ENCODE peak calls at places on chromosomes 16 and 17, in six cellular contexts. R is CD8-positive, alpha-beta T cell; P is uterus; S is thyroid gland; X is Karpas-422; D is GM23338. I is an unnamed sample. For H3K4me1 and H3K36me3, the result is how much of the 10 kb centered on the place peaks cover.

GRCh38 chr17:57040571-57040970 is 44.5 kb upstream of the AKAP1 start:
- DNase-seq in X (peak), D (no peak), S (no peak), R (no peak), P (no peak), I (no peak)

GRCh38 chr16:11151156-11151904 is 104.7 kb downstream of the SOCS1 start:
- DNase-seq in R (no peak), X (no peak), D (no peak), P (no peak), S (no peak), I (no peak)

GRCh38 chr17:16261049-16261448 is 44.0 kb downstream of the PIGL start:
- DNase-seq in S (no peak), R (no peak), D (no peak), X (no peak), P (no peak), I (no peak)

GRCh38 chr16:74186589-74186988 is 110.0 kb upstream of the PSMD7 start:
- DNase-seq in P (no peak), X (no peak), R (no peak), S (no peak), D (no peak), I (no peak)

GRCh38 chr17:43383372-43383771 is 15.4 kb upstream of the ARL4D start:
- DNase-seq in R (no peak), S (no peak), P (no peak), X (no peak), D (no peak), I (no peak)

GRCh38 chr17:67365762-67366192 is 600 bp downstream of the PSMD12 start:
- DNase-seq in D (no peak), S (no peak), X (peak), P (no peak), R (no peak), I (peak)

GRCh38 chr17:43994272-43995149 is 9.9 kb upstream of the NAGS start:
- DNase-seq in S (peak), R (peak), D (peak), P (peak), X (peak), I (peak)

GRCh38 chr16:85611455-85612190 is 1.5 kb upstream of the GSE1 start:
- DNase-seq in P (peak), X (no peak), S (peak), D (peak), R (peak), I (peak)

GRCh38 chr17:57913576-57914273 is 41.5 kb downstream of the CUEDC1 start:
- DNase-seq in R (no peak), D (no peak), X (no peak), P (no peak), S (no peak), I (no peak)

GRCh38 chr17:13544292-13544691 is 57.4 kb downstream of the HS3ST3A1 start:
- DNase-seq in S (no peak), P (peak), X (no peak), R (no peak), D (no peak), I (peak)

GRCh38 chr17:18933102-18934058 is 18.6 kb upstream of the SLC5A10 start:
- DNase-seq in D (no peak), R (no peak), X (peak), P (no peak), S (peak), I (no peak)

GRCh38 chr17:78607061-78607460 is 29.9 kb upstream of the DNAH17 start:
- DNase-seq in X (no peak), R (no peak), P (no peak), D (no peak), S (no peak), I (no peak)

GRCh38 chr17:43720311-43721060 is 38.1 kb downstream of the SOST start:
- DNase-seq in R (peak), P (peak), X (peak), S (peak), D (peak), I (peak)

GRCh38 chr16:64864232-64864803 is 257.5 kb downstream of the CDH11 start:
- DNase-seq in X (no peak), S (no peak), D (no peak), P (no peak), R (no peak), I (peak)

GRCh38 chr17:29146369-29146972 is 33.7 kb downstream of the MYO18A start:
- DNase-seq in D (no peak), X (peak), S (no peak), P (no peak), R (no peak), I (no peak)
- H3K4me1 ChIP-seq in D (under half), X (under half), S (under half), P (under half), R (under half), I (under half)

DNA sequence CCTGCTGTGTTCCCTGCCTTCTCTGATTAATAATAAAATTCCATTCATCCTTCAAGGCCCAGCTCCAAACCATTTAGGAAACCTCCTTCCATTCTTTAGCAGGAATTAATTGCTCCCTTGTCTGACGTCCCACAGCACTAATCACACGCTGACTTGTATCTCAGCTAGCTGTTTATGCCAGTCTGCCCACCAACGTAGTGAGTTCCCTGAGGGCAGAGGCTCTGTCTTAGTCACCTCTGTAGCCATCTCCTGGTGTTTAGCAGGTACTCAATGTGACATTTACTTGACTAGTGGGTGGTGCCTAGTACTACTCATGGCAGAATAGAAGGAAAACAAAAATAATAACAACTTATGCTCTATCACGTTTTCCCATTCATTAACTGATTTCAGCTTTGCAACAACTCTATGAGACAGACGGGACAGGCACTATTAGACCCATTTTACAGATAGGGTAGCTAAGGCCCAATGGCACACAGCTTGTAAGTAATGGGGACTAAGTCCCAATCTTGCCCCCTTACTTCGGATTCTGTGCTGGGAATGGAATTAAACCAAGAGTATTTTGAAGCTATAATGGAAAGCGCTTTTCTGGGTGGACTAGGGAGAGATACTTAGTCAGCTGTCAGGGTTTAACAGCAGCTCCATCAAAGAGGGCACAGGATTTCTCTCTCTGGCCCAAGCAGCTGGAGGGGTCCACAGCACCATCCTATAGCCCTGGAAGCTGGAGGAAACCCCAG is 931 bp upstream of the WIPF2 start:
- DNase-seq in R (no peak), S (no peak), P (no peak), D (no peak), X (no peak), I (peak)
- H3K4me3 ChIP-seq in R (peak), S (no peak), P (no peak), D (peak), X (peak), I (no peak)

GRCh38 chr16:88892065-88892464 is 25.6 kb upstream of the PABPN1L start:
- DNase-seq in D (no peak), P (no peak), R (no peak), S (no peak), X (no peak), I (no peak)
- H3K36me3 ChIP-seq in D (under half), P (under half), R (under half), S (under half), X (under half), I (under half)

DNA sequence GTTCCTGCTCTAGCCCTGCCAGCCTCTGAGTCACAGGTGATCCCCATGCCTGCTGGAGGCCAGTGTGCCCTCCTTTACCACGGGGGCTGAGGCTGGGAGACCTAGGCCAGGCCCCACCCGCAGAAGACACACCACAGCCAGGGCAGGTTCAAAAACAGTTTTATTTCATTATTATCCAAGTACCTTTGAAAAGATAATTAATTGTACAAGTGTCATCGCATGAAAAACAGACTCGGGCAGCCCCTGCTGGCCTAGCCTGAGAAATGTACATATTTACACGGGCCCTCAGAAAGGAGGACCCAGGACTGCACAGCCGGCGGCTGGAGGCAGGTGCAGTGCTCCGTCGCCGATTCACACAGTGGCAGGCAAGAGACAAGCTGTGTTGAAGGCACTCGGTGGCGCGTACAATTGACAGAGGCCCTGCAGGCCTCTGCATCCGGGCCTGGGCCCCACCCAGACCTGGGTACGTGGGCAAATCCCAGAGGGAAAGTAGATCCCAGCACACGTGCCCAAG is 4.4 kb downstream of the PDIA2 start:
- DNase-seq in S (no peak), D (no peak), P (no peak), R (no peak), X (peak), I (no peak)
- H3K4me1 ChIP-seq in S (under half), D (under half), P (under half), R (under half), X (under half), I (under half)

DNA sequence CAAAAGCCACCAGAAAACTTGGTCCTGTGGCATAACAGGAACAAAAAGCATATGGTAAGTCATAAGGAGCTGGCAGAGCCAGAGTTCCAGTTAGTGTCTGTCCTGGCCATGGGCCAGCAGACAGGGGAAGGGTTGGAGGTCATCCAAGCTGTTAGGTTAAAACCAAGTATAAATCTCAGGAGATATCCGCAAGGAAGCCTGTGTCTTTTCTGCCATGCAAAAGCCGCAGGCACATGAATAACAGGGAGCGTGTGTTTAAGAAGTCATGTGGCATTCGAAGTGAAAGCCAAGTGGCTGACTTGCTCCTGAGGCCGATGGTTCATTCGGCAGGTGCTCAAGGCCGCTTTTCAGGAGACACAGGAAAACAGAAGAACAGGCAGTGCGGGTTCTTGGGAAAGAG is 20.4 kb upstream of the PRKAR1A start:
- DNase-seq in R (no peak), X (no peak), D (no peak), P (peak), S (peak), I (no peak)
- H3K4me3 ChIP-seq in R (no peak), X (peak), D (no peak), P (no peak), S (no peak), I (no peak)

GRCh38 chr16:28106467-28106866 is 43.0 kb upstream of the GSG1L start:
- DNase-seq in P (no peak), D (no peak), R (no peak), X (no peak), S (no peak), I (no peak)

GRCh38 chr16:28103516-28104170 is 40.1 kb upstream of the GSG1L start:
- DNase-seq in D (no peak), S (no peak), R (no peak), X (no peak), P (no peak), I (no peak)

GRCh38 chr16:28104404-28104803 is 40.9 kb upstream of the GSG1L start:
- DNase-seq in P (no peak), R (no peak), X (no peak), S (no peak), D (no peak), I (no peak)

GRCh38 chr16:28105954-28106353 is 42.4 kb upstream of the GSG1L start:
- DNase-seq in D (no peak), S (no peak), X (no peak), R (no peak), P (no peak), I (no peak)

DNA sequence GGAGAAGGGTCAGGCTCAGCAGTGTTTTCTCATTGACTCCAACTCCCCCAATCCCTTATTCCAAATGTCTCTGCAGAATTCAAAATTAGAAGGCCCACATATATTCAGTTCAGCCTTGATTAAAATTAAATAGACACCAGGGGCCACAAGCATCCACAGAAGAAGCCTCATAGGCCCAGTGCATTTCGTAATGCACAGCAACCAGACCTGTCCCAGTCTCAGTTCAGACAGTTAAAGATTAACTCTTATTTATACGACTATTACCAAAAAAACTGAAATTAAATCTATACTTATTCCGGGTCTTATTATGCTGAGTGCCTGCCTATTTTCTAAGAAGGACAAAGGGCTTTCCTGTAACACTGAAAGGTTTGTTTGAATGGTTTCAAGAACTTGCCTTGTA is 41.8 kb upstream of the GSG1L start:
- DNase-seq in S (no peak), P (no peak), X (no peak), R (no peak), D (no peak), I (no peak)
- H3K36me3 ChIP-seq in S (half or more), P (under half), X (half or more), R (half or more), D (under half), I (half or more)

GRCh38 chr16:88778541-88779065 is 6.4 kb downstream of the PIEZO1 start:
- DNase-seq in R (no peak), P (no peak), S (no peak), D (peak), X (no peak), I (no peak)

GRCh38 chr16:88775825-88776224 is 9.2 kb downstream of the PIEZO1 start:
- DNase-seq in S (no peak), X (no peak), D (no peak), R (no peak), P (no peak), I (no peak)

GRCh38 chr16:88779406-88780099 is 5.5 kb downstream of the PIEZO1 start:
- DNase-seq in P (peak), X (no peak), D (peak), S (peak), R (no peak), I (no peak)

GRCh38 chr16:88780100-88781062 is 4.6 kb downstream of the PIEZO1 start:
- DNase-seq in X (no peak), D (no peak), S (no peak), R (no peak), P (no peak), I (no peak)

DNA sequence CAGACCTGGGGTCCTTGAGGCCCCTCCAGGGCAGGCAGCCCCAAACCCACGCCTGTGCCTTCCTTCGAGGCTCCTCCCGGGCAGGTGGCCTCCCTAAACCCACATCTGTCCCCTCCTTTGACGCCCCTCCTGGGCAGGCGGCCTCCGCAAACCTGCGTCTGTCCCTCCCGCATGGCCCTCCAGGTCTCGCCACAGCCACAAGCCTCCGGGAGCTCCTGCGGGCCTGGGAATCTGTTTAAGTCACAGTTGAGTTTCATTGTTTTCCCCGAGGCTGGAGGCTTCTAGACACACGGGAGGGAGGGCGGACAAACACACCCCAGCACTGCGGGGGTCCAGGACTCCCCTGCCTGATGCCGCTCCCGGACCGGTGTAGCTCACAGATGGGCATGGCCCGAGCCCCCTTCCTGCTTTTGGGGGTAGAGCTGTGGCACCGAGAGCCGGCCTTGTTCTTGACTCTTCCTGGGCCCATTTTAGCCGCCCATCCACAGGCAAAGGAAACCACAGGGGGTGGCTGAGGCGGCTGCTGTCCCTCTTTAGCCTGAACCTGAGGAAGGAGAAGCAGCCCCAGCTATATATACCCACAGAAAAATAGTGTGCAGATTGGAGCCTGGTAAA is 7.1 kb downstream of the PIEZO1 start:
- DNase-seq in X (no peak), R (no peak), P (no peak), D (peak), S (no peak), I (no peak)
- H3K4me1 ChIP-seq in X (under half), R (under half), P (under half), D (under half), S (under half), I (half or more)

GRCh38 chr17:7577327-7578199 is 1.9 kb upstream of the CD68 start:
- DNase-seq in D (no peak), S (no peak), R (no peak), P (no peak), X (no peak), I (no peak)

GRCh38 chr17:7580631-7581554 is 1.5 kb downstream of the CD68 start:
- DNase-seq in P (no peak), S (no peak), R (no peak), X (no peak), D (peak), I (no peak)

GRCh38 chr17:7576432-7576937 is 3.0 kb upstream of the CD68 start:
- DNase-seq in D (no peak), P (no peak), R (no peak), X (no peak), S (no peak), I (no peak)

GRCh38 chr17:7579839-7580630 is 597 bp downstream of the CD68 start:
- DNase-seq in P (no peak), X (no peak), R (no peak), D (no peak), S (no peak), I (no peak)

DNA sequence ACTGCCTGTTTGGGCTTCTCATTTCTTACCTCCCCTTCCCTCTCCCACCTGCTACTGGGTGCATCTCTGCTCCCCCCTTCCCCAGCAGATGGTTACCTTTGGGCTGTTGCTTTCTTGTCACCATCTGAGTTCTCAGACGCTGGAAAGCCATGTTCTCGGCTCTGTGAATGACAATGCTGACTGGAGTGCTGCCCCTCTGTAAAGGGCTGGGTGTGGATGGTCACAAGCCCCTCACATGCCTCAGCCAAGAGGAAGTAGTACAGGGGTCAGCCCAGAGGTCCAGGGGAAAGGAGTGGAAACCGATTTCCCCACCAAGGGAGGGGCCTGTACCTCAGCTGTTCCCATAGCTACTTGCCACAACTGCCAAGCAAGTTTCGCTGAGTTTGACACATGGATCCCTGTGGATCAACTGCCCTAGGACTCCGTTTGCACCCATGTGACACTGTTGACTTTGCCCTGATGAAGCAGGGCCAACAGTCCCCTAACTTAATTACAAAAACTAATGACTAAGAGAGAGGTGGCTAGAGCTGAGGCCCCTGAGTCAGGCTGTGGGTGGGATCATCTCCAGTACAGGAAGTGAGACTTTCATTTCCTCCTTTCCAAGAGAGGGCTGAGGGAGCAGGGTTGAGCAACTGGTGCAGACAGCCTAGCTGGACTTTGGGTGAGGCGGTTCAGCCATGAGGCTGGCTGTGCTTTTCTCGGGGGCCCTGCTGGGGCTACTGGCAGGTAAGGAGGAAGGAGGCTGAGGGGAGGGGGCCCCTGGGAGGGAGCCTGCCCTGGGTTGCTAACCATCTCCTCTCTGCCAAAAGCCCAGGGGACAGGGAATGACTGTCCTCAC is at the start of gene CD68:
- DNase-seq in P (peak), X (peak), S (peak), R (peak), D (peak), I (peak)
- H3K4me3 ChIP-seq in P (no peak), X (no peak), S (no peak), R (no peak), D (no peak), I (no peak)

I was measured in SJSA1.